ENCODE peak calls at places on chromosomes 3 and 15, in four cellular contexts. M, Q, K and I are unnamed samples.

GRCh38 chr3:53132347-53132746 is 2.1 kb upstream of the RFT1 start:
- DNase-seq in M (no peak), Q (no peak), K (no peak), I (no peak)

GRCh38 chr15:64845183-64845611 is 3.5 kb downstream of the PLEKHO2 start:
- DNase-seq in M (no peak), Q (peak; percentile 7), K (no peak), I (no peak)

GRCh38 chr15:90701880-90702630 is 15.1 kb upstream of the BLM start:
- DNase-seq in M (no peak), Q (peak; percentile 47), K (no peak), I (no peak)

GRCh38 chr3:157393076-157393475 is 43.6 kb upstream of the PTX3 start:
- DNase-seq in M (no peak), Q (no peak), K (no peak), I (no peak)

GRCh38 chr3:156050918-156051317 is 69.5 kb upstream of the KCNAB1 start:
- DNase-seq in M (no peak), Q (no peak), K (no peak), I (no peak)

GRCh38 chr3:12884104-12884742 is 42.9 kb upstream of the RPL32 start:
- DNase-seq in M (no peak), Q (no peak), K (peak; percentile 27), I (no peak)

GRCh38 chr3:52153389-52154096 is 680 bp downstream of the POC1A start:
- DNase-seq in M (no peak), Q (peak; percentile 54), K (no peak), I (no peak)

GRCh38 chr3:73086071-73086494 is 24.6 kb downstream of the EBLN2 start:
- DNase-seq in M (no peak), Q (peak; percentile 64), K (no peak), I (peak; percentile 54)